ENCODE peak calls at places on chromosomes 5 and 9, in ten cellular contexts. N, L, U, Z, S, X, V, O, E and A are unnamed samples.

GRCh38 chr5:78293856-78294249 is 645 bp downstream of the AP3B1 start:
- DNase-seq in N (no peak), L (peak), U (peak), Z (no peak), S (no peak), X (peak), V (no peak), O (no peak), E (no peak), A (peak)

GRCh38 chr9:137180491-137180890 is 7.9 kb downstream of the ANAPC2 start:
- DNase-seq in N (no peak), L (no peak), U (no peak), Z (no peak), S (no peak), X (no peak), V (no peak), O (no peak), E (no peak), A (no peak)

GRCh38 chr9:78575041-78575440 is 278.1 kb downstream of the PSAT1 start:
- DNase-seq in N (no peak), L (no peak), U (no peak), Z (no peak), S (no peak), X (no peak), V (no peak), O (no peak), E (no peak), A (no peak)

GRCh38 chr5:40679998-40680681 is 425 bp downstream of the PTGER4 start:
- DNase-seq in N (no peak), L (peak), U (no peak), Z (peak), S (no peak), X (no peak), V (peak), O (no peak), E (no peak), A (no peak)

GRCh38 chr9:122387526-122387925 is 16.7 kb downstream of the PTGS1 start:
- DNase-seq in N (no peak), L (no peak), U (no peak), Z (no peak), S (no peak), X (no peak), V (no peak), O (no peak), E (no peak), A (no peak)

GRCh38 chr5:145752947-145753346 is 82.2 kb downstream of the PRELID2 start:
- DNase-seq in N (no peak), L (no peak), U (no peak), Z (no peak), S (no peak), X (peak), V (no peak), O (no peak), E (no peak), A (peak)

GRCh38 chr9:88218721-88219120 is 80.4 kb upstream of the SPATA31C2 start:
- DNase-seq in N (no peak), L (peak), U (peak), Z (no peak), S (no peak), X (peak), V (no peak), O (no peak), E (no peak), A (peak)

GRCh38 chr9:136564379-136564988 is 18.6 kb upstream of the NOTCH1 start:
- DNase-seq in N (no peak), L (no peak), U (peak), Z (peak), S (peak), X (peak), V (peak), O (peak), E (no peak), A (peak)

GRCh38 chr5:57937025-57937424 is 454.4 kb upstream of the ACTBL2 start:
- DNase-seq in N (no peak), L (no peak), U (no peak), Z (no peak), S (no peak), X (peak), V (no peak), O (no peak), E (no peak), A (peak)

GRCh38 chr9:532707-533106 is 308.8 kb upstream of the DMRT1 start:
- DNase-seq in N (no peak), L (no peak), U (no peak), Z (no peak), S (no peak), X (no peak), V (no peak), O (no peak), E (no peak), A (no peak)

GRCh38 chr5:922041-922744 is 29.5 kb downstream of the TRIP13 start:
- DNase-seq in N (no peak), L (no peak), U (no peak), Z (no peak), S (peak), X (no peak), V (no peak), O (no peak), E (no peak), A (no peak)

GRCh38 chr5:132460835-132461230 is 29.7 kb downstream of the IRF1 start:
- DNase-seq in N (no peak), L (no peak), U (no peak), Z (no peak), S (no peak), X (no peak), V (no peak), O (no peak), E (no peak), A (no peak)

GRCh38 chr5:73380710-73381586 is 67.6 kb downstream of the FOXD1 start:
- DNase-seq in N (no peak), L (no peak), U (no peak), Z (no peak), S (no peak), X (no peak), V (no peak), O (no peak), E (no peak), A (no peak)

GRCh38 chr9:77384406-77384805 is 207.1 kb downstream of the VPS13A start:
- DNase-seq in N (no peak), L (peak), U (peak), Z (no peak), S (no peak), X (peak), V (no peak), O (no peak), E (no peak), A (peak)

GRCh38 chr5:134136771-134137170 is 22.3 kb downstream of the TCF7 start:
- DNase-seq in N (no peak), L (no peak), U (no peak), Z (peak), S (peak), X (no peak), V (peak), O (no peak), E (no peak), A (no peak)

GRCh38 chr9:90965141-90965910 is 163.7 kb downstream of the SYK start:
- DNase-seq in N (no peak), L (peak), U (peak), Z (no peak), S (peak), X (no peak), V (no peak), O (no peak), E (no peak), A (peak)

GRCh38 chr9:135273077-135273476 is 185.6 kb downstream of the OLFM1 start:
- DNase-seq in N (no peak), L (no peak), U (no peak), Z (no peak), S (no peak), X (no peak), V (peak), O (no peak), E (no peak), A (no peak)

GRCh38 chr5:31096238-31096865 is 97.1 kb upstream of the CDH6 start:
- DNase-seq in N (no peak), L (peak), U (peak), Z (no peak), S (no peak), X (peak), V (no peak), O (no peak), E (no peak), A (peak)

GRCh38 chr9:133371261-133371711 is 4.6 kb downstream of the SURF4 start:
- DNase-seq in N (no peak), L (peak), U (no peak), Z (no peak), S (no peak), X (peak), V (no peak), O (no peak), E (no peak), A (no peak)

GRCh38 chr5:138657360-138657759 is 82.2 kb upstream of the HSPA9 start:
- DNase-seq in N (no peak), L (no peak), U (no peak), Z (peak), S (no peak), X (no peak), V (no peak), O (no peak), E (peak), A (no peak)

GRCh38 chr9:124309665-124310064 is 51.9 kb downstream of the NEK6 start:
- DNase-seq in N (no peak), L (peak), U (peak), Z (no peak), S (peak), X (peak), V (peak), O (peak), E (no peak), A (peak)

GRCh38 chr5:320524-321232 is 836 bp upstream of the AHRR start:
- DNase-seq in N (no peak), L (no peak), U (no peak), Z (no peak), S (no peak), X (no peak), V (peak), O (no peak), E (no peak), A (no peak)

GRCh38 chr9:94602666-94603065 is 9.0 kb upstream of the FBP2 start:
- DNase-seq in N (no peak), L (no peak), U (no peak), Z (no peak), S (no peak), X (no peak), V (no peak), O (no peak), E (no peak), A (no peak)

GRCh38 chr9:99489043-99489378 is 266.9 kb downstream of the SEC61B start:
- DNase-seq in N (no peak), L (peak), U (peak), Z (no peak), S (no peak), X (peak), V (no peak), O (no peak), E (no peak), A (peak)

GRCh38 chr5:77232959-77233358 is 22.5 kb downstream of the PDE8B start:
- DNase-seq in N (no peak), L (no peak), U (no peak), Z (no peak), S (no peak), X (peak), V (no peak), O (no peak), E (no peak), A (no peak)

GRCh38 chr5:1881273-1881586 is 1.5 kb downstream of the IRX4 start:
- DNase-seq in N (no peak), L (peak), U (no peak), Z (no peak), S (no peak), X (no peak), V (no peak), O (no peak), E (no peak), A (peak)

GRCh38 chr9:98085955-98086354 is 29.4 kb downstream of the NANS start:
- DNase-seq in N (no peak), L (peak), U (peak), Z (no peak), S (no peak), X (no peak), V (no peak), O (no peak), E (no peak), A (no peak)

GRCh38 chr9:138010861-138011260 is 133.3 kb downstream of the CACNA1B start:
- DNase-seq in N (no peak), L (no peak), U (no peak), Z (no peak), S (no peak), X (no peak), V (no peak), O (no peak), E (no peak), A (no peak)

GRCh38 chr9:12906646-12907045 is 131.8 kb downstream of the LURAP1L start:
- DNase-seq in N (no peak), L (no peak), U (no peak), Z (no peak), S (no peak), X (no peak), V (no peak), O (no peak), E (no peak), A (no peak)

GRCh38 chr5:177330991-177331837 is 19.5 kb upstream of the MXD3 start:
- DNase-seq in N (no peak), L (no peak), U (no peak), Z (no peak), S (no peak), X (no peak), V (peak), O (no peak), E (peak), A (no peak)

GRCh38 chr5:132747064-132747692 is at the start of gene CCNI2:
- DNase-seq in N (no peak), L (peak), U (no peak), Z (no peak), S (no peak), X (no peak), V (no peak), O (no peak), E (no peak), A (no peak)

GRCh38 chr9:102054811-102055210 is 316.4 kb upstream of the GRIN3A start:
- DNase-seq in N (no peak), L (no peak), U (no peak), Z (no peak), S (no peak), X (no peak), V (no peak), O (no peak), E (no peak), A (no peak)

GRCh38 chr5:72849546-72849945 is 33.1 kb downstream of the TNPO1 start:
- DNase-seq in N (no peak), L (no peak), U (no peak), Z (no peak), S (no peak), X (no peak), V (no peak), O (no peak), E (no peak), A (no peak)

GRCh38 chr5:40833712-40834229 is 1.3 kb downstream of the RPL37 start:
- DNase-seq in N (no peak), L (no peak), U (no peak), Z (no peak), S (no peak), X (no peak), V (no peak), O (no peak), E (no peak), A (no peak)

GRCh38 chr5:10866913-10867312 is 105.9 kb upstream of the DAP start:
- DNase-seq in N (no peak), L (no peak), U (no peak), Z (no peak), S (no peak), X (no peak), V (no peak), O (no peak), E (no peak), A (no peak)
- TF ChIP-seq CTCF in N (no peak), L (no peak), U (no peak), Z (peak), S (no peak), X (peak), V (no peak), O (peak), E (no peak), A (peak)

GRCh38 chr5:16179936-16180788 is 571 bp upstream of the MARCHF11 start:
- DNase-seq in N (no peak), L (no peak), U (no peak), Z (no peak), S (no peak), X (no peak), V (peak), O (no peak), E (no peak), A (no peak)
- H3K4me3 ChIP-seq in N (no peak), L (no peak), U (no peak), Z (peak), S (no peak), X (no peak), V (peak), O (no peak), E (peak), A (no peak)

GRCh38 chr5:44048268-44048984 is 340.8 kb downstream of the FGF10 start:
- DNase-seq in N (no peak), L (no peak), U (no peak), Z (no peak), S (peak), X (no peak), V (no peak), O (no peak), E (no peak), A (no peak)

GRCh38 chr5:44046581-44047327 is 342.5 kb downstream of the FGF10 start:
- DNase-seq in N (no peak), L (peak), U (no peak), Z (no peak), S (peak), X (no peak), V (no peak), O (no peak), E (no peak), A (no peak)

GRCh38 chr5:44051591-44051990 is 337.6 kb downstream of the FGF10 start:
- DNase-seq in N (no peak), L (no peak), U (no peak), Z (no peak), S (no peak), X (no peak), V (no peak), O (no peak), E (no peak), A (no peak)
- TF ChIP-seq CTCF in N (no peak), L (no peak), U (no peak), Z (no peak), S (no peak), X (no peak), V (no peak), O (no peak), E (no peak), A (no peak)

DNA sequence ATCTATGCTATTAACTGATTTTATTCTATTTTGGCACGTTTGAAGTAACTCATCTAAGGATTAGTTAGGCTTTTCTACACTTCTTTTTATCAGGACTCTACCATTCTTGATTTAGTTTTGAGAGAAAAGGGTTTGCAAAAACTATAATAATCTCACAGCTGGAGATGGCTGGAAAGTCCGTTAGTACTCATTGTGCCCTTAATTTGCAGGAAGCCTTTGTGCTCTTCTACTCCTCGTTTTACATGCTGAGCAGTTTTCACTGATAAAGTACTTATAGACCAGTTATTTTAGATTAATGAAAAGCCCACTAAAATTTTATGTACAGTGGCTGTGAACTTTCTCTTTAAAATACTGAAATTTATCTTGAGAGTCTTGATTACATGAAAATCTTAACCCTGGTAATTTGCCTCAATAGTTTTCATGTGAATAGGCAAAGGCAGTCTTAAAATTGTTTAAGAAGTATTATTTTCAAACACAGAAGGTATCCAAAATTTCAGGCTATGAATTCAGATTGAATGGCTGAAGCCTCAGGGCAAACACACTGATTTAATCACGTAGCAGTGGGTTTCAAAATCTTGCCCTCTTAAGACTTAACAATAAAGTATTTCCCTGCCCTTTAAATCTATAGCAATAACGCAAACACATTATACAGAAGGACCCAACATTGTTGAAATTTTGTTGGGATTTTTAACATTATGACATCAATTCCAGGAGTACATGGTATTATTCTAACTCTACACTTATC is 18.6 kb downstream of the MLLT3 start:
- DNase-seq in N (no peak), L (no peak), U (no peak), Z (no peak), S (no peak), X (no peak), V (no peak), O (no peak), E (no peak), A (no peak)
- H3K4me3 ChIP-seq in N (no peak), L (no peak), U (no peak), Z (no peak), S (no peak), X (no peak), V (no peak), O (no peak), E (no peak), A (no peak)

GRCh38 chr5:126492939-126493338 is 69.7 kb downstream of the GRAMD2B start:
- DNase-seq in N (no peak), L (peak), U (no peak), Z (no peak), S (peak), X (peak), V (no peak), O (no peak), E (no peak), A (no peak)
- TF ChIP-seq CTCF in N (peak), L (peak), U (peak), Z (peak), S (peak), X (peak), V (no peak), O (no peak), E (no peak), A (peak)